ENCODE peak calls at places on chromosomes 6 and 20, in four cellular contexts. B, E, W and A are unnamed samples.
A peak's percentile ranks its signal among the peaks of the same experiment; 100 is the strongest.

GRCh38 chr6:105424177-105424783 is 21.4 kb upstream of the PREP start:
- DNase-seq in B (no peak), E (peak; percentile 44), W (peak; percentile 5), A (peak; percentile 25)

GRCh38 chr6:127030111-127030510 is 88.4 kb upstream of the RSPO3 start:
- DNase-seq in B (no peak), E (no peak), W (no peak), A (no peak)

GRCh38 chr20:54323227-54323734 is 115.4 kb downstream of the PFDN4 start:
- DNase-seq in B (no peak), E (no peak), W (no peak), A (no peak)

GRCh38 chr6:67615796-67616195 is 1019.3 kb upstream of the ADGRB3 start:
- DNase-seq in B (no peak), E (no peak), W (no peak), A (no peak)

GRCh38 chr6:29748391-29749352 is 25.4 kb downstream of the HLA-F start:
- DNase-seq in B (peak; percentile 68), E (peak; percentile 82), W (peak; percentile 78), A (peak; percentile 77)

GRCh38 chr6:154649723-154650122 is 83.5 kb upstream of the SCAF8 start:
- DNase-seq in B (no peak), E (no peak), W (no peak), A (no peak)

GRCh38 chr20:61623451-61623850 is 371.4 kb downstream of the CDH4 start:
- DNase-seq in B (no peak), E (no peak), W (no peak), A (no peak)

GRCh38 chr6:7389162-7389450 is 436 bp downstream of the CAGE1 start:
- DNase-seq in B (no peak), E (no peak), W (no peak), A (no peak)

GRCh38 chr6:5997420-5998093 is 9.2 kb downstream of the NRN1 start:
- DNase-seq in B (no peak), E (peak; percentile 5), W (no peak), A (no peak)

GRCh38 chr6:152338335-152339125 is 298.6 kb downstream of the SYNE1 start:
- DNase-seq in B (no peak), E (peak; percentile 48), W (peak; percentile 11), A (peak; percentile 25)

GRCh38 chr6:146369866-146370265 is 173.8 kb upstream of the RAB32 start:
- DNase-seq in B (no peak), E (no peak), W (no peak), A (no peak)

GRCh38 chr6:134787261-134787871 is 162.5 kb downstream of the ALDH8A1 start:
- DNase-seq in B (no peak), E (no peak), W (no peak), A (no peak)

GRCh38 chr6:12163149-12163548 is 127.0 kb upstream of the EDN1 start:
- DNase-seq in B (no peak), E (no peak), W (no peak), A (no peak)

GRCh38 chr6:37635319-37635718 is 62.4 kb downstream of the MDGA1 start:
- DNase-seq in B (no peak), E (no peak), W (no peak), A (no peak)

GRCh38 chr20:53243152-53243551 is 271.0 kb downstream of the TSHZ2 start:
- DNase-seq in B (no peak), E (no peak), W (no peak), A (no peak)

GRCh38 chr6:70955441-70956190 is 1.2 kb downstream of the B3GAT2 start:
- DNase-seq in B (peak; percentile 4), E (peak; percentile 89), W (peak; percentile 56), A (peak; percentile 76)

GRCh38 chr6:159969204-159969912 is 476 bp downstream of the IGF2R start:
- DNase-seq in B (no peak), E (peak; percentile 34), W (no peak), A (peak; percentile 33)

GRCh38 chr6:6728169-6728941 is 139.8 kb downstream of the LY86 start:
- DNase-seq in B (no peak), E (no peak), W (no peak), A (no peak)

GRCh38 chr20:11453430-11453829 is 464.3 kb upstream of the BTBD3 start:
- DNase-seq in B (no peak), E (no peak), W (no peak), A (no peak)

GRCh38 chr20:48564997-48565396 is 262.8 kb downstream of the PREX1 start:
- DNase-seq in B (no peak), E (no peak), W (no peak), A (no peak)

GRCh38 chr20:45372646-45373352 is 5.3 kb downstream of the TP53TG5 start:
- DNase-seq in B (no peak), E (no peak), W (no peak), A (no peak)

GRCh38 chr20:25275813-25276532 is 28.1 kb downstream of the PYGB start:
- DNase-seq in B (no peak), E (no peak), W (no peak), A (no peak)

GRCh38 chr20:57330998-57331397 is 1.4 kb downstream of the SPO11 start:
- DNase-seq in B (no peak), E (no peak), W (no peak), A (no peak)

GRCh38 chr20:46564241-46564957 is 13.9 kb upstream of the OCSTAMP start:
- DNase-seq in B (no peak), E (no peak), W (no peak), A (no peak)

GRCh38 chr6:45438849-45439406 is 61.2 kb upstream of the SUPT3H start:
- DNase-seq in B (peak; percentile 86), E (no peak), W (no peak), A (no peak)

GRCh38 chr6:116314878-116315277 is 35.1 kb upstream of the TSPYL1 start:
- DNase-seq in B (no peak), E (no peak), W (no peak), A (no peak)

GRCh38 chr6:17962436-17963031 is 24.9 kb downstream of the KIF13A start:
- DNase-seq in B (peak; percentile 50), E (no peak), W (no peak), A (no peak)